ENCODE peak calls at places on chromosome 16, in ten cellular contexts. R, S, L, H, I, E, T, K, U and X are unnamed samples.

GRCh38 chr16:27625050-27625697 is 75.2 kb downstream of the KATNIP start:
- DNase-seq in L (no peak), U (peak), E (no peak), S (no peak), K (no peak), I (no peak), H (no peak), T (peak), R (no peak), X (no peak)

GRCh38 chr16:67396159-67396774 is 3.0 kb upstream of the TPPP3 start:
- DNase-seq in T (no peak), S (peak), L (peak), R (peak), I (no peak), E (no peak), H (peak), U (peak), K (no peak), X (no peak)

GRCh38 chr16:84397090-84397489 is 28.8 kb downstream of the ATP2C2 start:
- DNase-seq in T (no peak), S (no peak), H (no peak), I (no peak), U (no peak), E (no peak), K (no peak), R (no peak), L (no peak), X (no peak)

GRCh38 chr16:31477220-31478216 is 5.4 kb upstream of the SLC5A2 start:
- DNase-seq in I (no peak), K (no peak), L (no peak), E (no peak), H (no peak), R (peak), U (no peak), T (no peak), S (no peak), X (no peak)

GRCh38 chr16:89448656-89449055 is 41.7 kb downstream of the ANKRD11 start:
- DNase-seq in L (no peak), I (no peak), E (no peak), R (peak), K (no peak), U (no peak), S (no peak), T (no peak), H (no peak), X (no peak)

GRCh38 chr16:67169642-67170167 is 633 bp upstream of the NOL3 start:
- DNase-seq in L (no peak), E (no peak), S (no peak), T (no peak), K (no peak), H (no peak), I (no peak), U (no peak), R (no peak), X (no peak)

GRCh38 chr16:49431591-49432290 is 58.1 kb downstream of the C16orf78 start:
- DNase-seq in I (no peak), R (no peak), E (no peak), T (no peak), L (no peak), U (no peak), H (no peak), S (no peak), K (no peak), X (peak)

GRCh38 chr16:29989111-29989858 is 6.1 kb downstream of the HIRIP3 start:
- DNase-seq in L (no peak), R (peak), E (no peak), U (no peak), H (no peak), S (no peak), T (no peak), I (no peak), K (no peak), X (no peak)

GRCh38 chr16:6375471-6376075 is 957.1 kb upstream of the RBFOX1 start:
- DNase-seq in E (no peak), T (no peak), S (no peak), K (no peak), R (no peak), L (no peak), H (no peak), I (no peak), U (no peak), X (no peak)

GRCh38 chr16:89845417-89845816 is 17.1 kb downstream of the SPIRE2 start:
- DNase-seq in L (no peak), R (no peak), K (no peak), S (no peak), I (no peak), T (no peak), E (no peak), U (no peak), H (no peak), X (no peak)

GRCh38 chr16:19698480-19699465 is 19.3 kb downstream of the KNOP1 start:
- DNase-seq in E (no peak), U (peak), S (no peak), I (no peak), K (no peak), R (no peak), L (no peak), T (peak), H (no peak), X (no peak)

GRCh38 chr16:17404903-17405691 is 65.7 kb downstream of the XYLT1 start:
- DNase-seq in L (no peak), U (no peak), S (no peak), T (peak), E (peak), I (no peak), H (no peak), K (no peak), R (peak), X (peak)

GRCh38 chr16:46739934-46740333 is 8.2 kb downstream of the MYLK3 start:
- DNase-seq in U (no peak), K (no peak), S (no peak), R (no peak), T (no peak), L (no peak), E (no peak), I (no peak), H (no peak), X (no peak)